ENCODE peak calls at places on chromosome 13, in seven cellular contexts. Z, U, D, V, A, W and S are unnamed samples.

GRCh38 chr13:78045916-78046315 is 127.3 kb upstream of the EDNRB start:
- DNase-seq in D (no peak), W (no peak), U (no peak), Z (no peak), A (no peak), V (no peak), S (no peak)

GRCh38 chr13:89393758-89394157 is 1722.6 kb downstream of the SLITRK5 start:
- DNase-seq in A (no peak), W (no peak), D (no peak), V (no peak), U (no peak), Z (no peak), S (no peak)

GRCh38 chr13:106029901-106030300 is 505.6 kb downstream of the EFNB2 start:
- DNase-seq in D (no peak), A (no peak), U (no peak), W (no peak), Z (no peak), V (no peak), S (no peak)

GRCh38 chr13:23583491-23583890 is 13.3 kb downstream of the TNFRSF19 start:
- DNase-seq in U (no peak), Z (no peak), V (no peak), D (no peak), A (no peak), W (no peak), S (no peak)

GRCh38 chr13:54004026-54004699 is 975.5 kb downstream of the OLFM4 start:
- DNase-seq in D (no peak), A (no peak), W (no peak), U (no peak), V (no peak), Z (no peak), S (no peak)

GRCh38 chr13:38767506-38768265 is 80.8 kb downstream of the FREM2 start:
- DNase-seq in Z (no peak), W (no peak), A (no peak), V (no peak), U (no peak), D (no peak), S (no peak)

GRCh38 chr13:106373989-106374572 is 161.4 kb downstream of the EFNB2 start:
- DNase-seq in Z (no peak), D (peak), U (no peak), V (peak), W (no peak), A (peak), S (peak)

GRCh38 chr13:109873351-109874123 is 87.2 kb upstream of the IRS2 start:
- DNase-seq in Z (no peak), V (no peak), U (no peak), W (no peak), A (no peak), D (no peak), S (no peak)

GRCh38 chr13:106867249-106867648 is 299.3 kb upstream of the ARGLU1 start:
- DNase-seq in W (no peak), D (no peak), A (no peak), Z (no peak), V (peak), U (no peak), S (no peak)

GRCh38 chr13:32212420-32212819 is 102.7 kb downstream of the ZAR1L start:
- DNase-seq in U (peak), A (peak), Z (no peak), V (no peak), D (no peak), W (no peak), S (no peak)

GRCh38 chr13:38814331-38814730 is 127.5 kb downstream of the FREM2 start:
- DNase-seq in U (no peak), A (no peak), D (no peak), V (no peak), Z (no peak), W (no peak), S (no peak)

GRCh38 chr13:76522083-76522755 is 364.0 kb downstream of the KCTD12 start:
- DNase-seq in A (no peak), Z (no peak), D (no peak), U (no peak), W (no peak), V (peak), S (no peak)

GRCh38 chr13:80339578-80339840 is 1.4 kb downstream of the SPRY2 start:
- DNase-seq in V (no peak), W (no peak), A (no peak), Z (no peak), D (no peak), U (no peak), S (no peak)

GRCh38 chr13:66748712-66749111 is 481.4 kb downstream of the PCDH9 start:
- DNase-seq in Z (no peak), A (no peak), D (no peak), V (no peak), W (no peak), U (no peak), S (no peak)

GRCh38 chr13:110479648-110480047 is 81.9 kb downstream of the RAB20 start:
- DNase-seq in W (no peak), A (no peak), U (no peak), D (no peak), Z (no peak), V (no peak), S (no peak)

GRCh38 chr13:18952225-18953016 is 229.2 kb downstream of the TUBA3C start:
- DNase-seq in A (no peak), W (peak), Z (no peak), V (no peak), D (no peak), U (no peak), S (no peak)

GRCh38 chr13:99829593-99830239 is 141.9 kb downstream of the ZIC5 start:
- DNase-seq in Z (no peak), A (no peak), V (peak), W (no peak), D (no peak), U (no peak), S (no peak)

GRCh38 chr13:35552172-35552844 is 75.8 kb upstream of the MAB21L1 start:
- DNase-seq in U (peak), W (no peak), Z (no peak), D (no peak), V (no peak), A (peak), S (no peak)

GRCh38 chr13:40161008-40161694 is 505.3 kb downstream of the FOXO1 start:
- DNase-seq in A (no peak), W (no peak), Z (no peak), V (no peak), D (no peak), U (no peak), S (no peak)

GRCh38 chr13:40189426-40189825 is 477.0 kb downstream of the FOXO1 start:
- DNase-seq in W (no peak), D (no peak), U (no peak), Z (no peak), A (no peak), V (no peak), S (no peak)

GRCh38 chr13:105410602-105411001 is 1124.9 kb downstream of the EFNB2 start:
- DNase-seq in A (peak), D (peak), U (no peak), W (peak), V (peak), Z (peak), S (no peak)

GRCh38 chr13:30711375-30711774 is 24.0 kb upstream of the ALOX5AP start:
- DNase-seq in V (peak), D (no peak), A (peak), Z (no peak), W (no peak), U (no peak), S (no peak)

GRCh38 chr13:43268632-43269031 is 245.2 kb downstream of the DNAJC15 start:
- DNase-seq in D (no peak), U (no peak), A (no peak), W (no peak), Z (no peak), V (no peak), S (no peak)

GRCh38 chr13:110575322-110576069 is 14.0 kb upstream of the RAB20 start:
- DNase-seq in D (peak), Z (no peak), A (peak), W (no peak), U (no peak), V (no peak), S (peak)

GRCh38 chr13:75803982-75804381 is 167.9 kb downstream of the LMO7 start:
- DNase-seq in Z (no peak), W (no peak), V (no peak), D (no peak), A (no peak), U (no peak), S (no peak)

GRCh38 chr13:69213331-69213850 is 894.2 kb upstream of the ATXN8OS start:
- DNase-seq in W (no peak), A (no peak), U (no peak), D (no peak), Z (no peak), V (no peak), S (no peak)

GRCh38 chr13:31119966-31120733 is 41.6 kb downstream of the HSPH1 start:
- DNase-seq in V (no peak), Z (peak), W (peak), U (no peak), D (no peak), A (no peak), S (no peak)

GRCh38 chr13:29958476-29958875 is 108.1 kb upstream of the UBL3 start:
- DNase-seq in W (no peak), U (no peak), V (no peak), A (no peak), Z (no peak), D (no peak), S (no peak)

GRCh38 chr13:31675521-31675953 is 63.8 kb upstream of the RXFP2 start:
- DNase-seq in W (no peak), D (no peak), A (peak), V (no peak), U (no peak), Z (no peak), S (no peak)

GRCh38 chr13:89455741-89456140 is 1784.6 kb downstream of the SLITRK5 start:
- DNase-seq in V (no peak), D (no peak), W (no peak), Z (no peak), U (no peak), A (no peak), S (no peak)

GRCh38 chr13:111281751-111282311 is 38.6 kb upstream of the TEX29 start:
- DNase-seq in V (no peak), W (no peak), U (peak), Z (no peak), A (peak), D (no peak), S (no peak)

GRCh38 chr13:114035583-114036501 is 62.0 kb upstream of the C13orf46 start:
- DNase-seq in Z (no peak), A (no peak), W (no peak), D (no peak), V (peak), U (no peak), S (no peak)

GRCh38 chr13:70568571-70568970 is 460.3 kb upstream of the KLHL1 start:
- DNase-seq in V (peak), D (no peak), W (no peak), A (peak), Z (no peak), U (no peak), S (peak)

GRCh38 chr13:27578121-27579030 is 42.0 kb downstream of the LNX2 start:
- DNase-seq in V (no peak), A (peak), U (peak), Z (no peak), D (no peak), W (no peak), S (no peak)

GRCh38 chr13:73230714-73231113 is 171.9 kb downstream of the KLF5 start:
- DNase-seq in W (no peak), V (no peak), A (no peak), Z (no peak), D (no peak), U (no peak), S (no peak)

GRCh38 chr13:46354143-46355087 is 32.6 kb downstream of the RUBCNL start:
- DNase-seq in D (peak), Z (no peak), A (peak), V (no peak), U (peak), W (no peak), S (no peak)

GRCh38 chr13:45879666-45880065 is 28.1 kb upstream of the SIAH3 start:
- DNase-seq in V (peak), D (no peak), A (no peak), W (no peak), Z (peak), U (no peak), S (no peak)

GRCh38 chr13:60351326-60351725 is 45.7 kb upstream of the TDRD3 start:
- DNase-seq in V (peak), A (peak), U (peak), W (no peak), Z (no peak), D (no peak), S (no peak)

GRCh38 chr13:29901714-29902631 is 51.6 kb upstream of the UBL3 start:
- DNase-seq in D (no peak), A (peak), Z (no peak), U (peak), V (peak), W (peak), S (no peak)

GRCh38 chr13:91601807-91602206 is 203.4 kb downstream of the GPC5 start:
- DNase-seq in A (no peak), V (no peak), W (no peak), D (no peak), Z (no peak), U (no peak), S (no peak)

DNA sequence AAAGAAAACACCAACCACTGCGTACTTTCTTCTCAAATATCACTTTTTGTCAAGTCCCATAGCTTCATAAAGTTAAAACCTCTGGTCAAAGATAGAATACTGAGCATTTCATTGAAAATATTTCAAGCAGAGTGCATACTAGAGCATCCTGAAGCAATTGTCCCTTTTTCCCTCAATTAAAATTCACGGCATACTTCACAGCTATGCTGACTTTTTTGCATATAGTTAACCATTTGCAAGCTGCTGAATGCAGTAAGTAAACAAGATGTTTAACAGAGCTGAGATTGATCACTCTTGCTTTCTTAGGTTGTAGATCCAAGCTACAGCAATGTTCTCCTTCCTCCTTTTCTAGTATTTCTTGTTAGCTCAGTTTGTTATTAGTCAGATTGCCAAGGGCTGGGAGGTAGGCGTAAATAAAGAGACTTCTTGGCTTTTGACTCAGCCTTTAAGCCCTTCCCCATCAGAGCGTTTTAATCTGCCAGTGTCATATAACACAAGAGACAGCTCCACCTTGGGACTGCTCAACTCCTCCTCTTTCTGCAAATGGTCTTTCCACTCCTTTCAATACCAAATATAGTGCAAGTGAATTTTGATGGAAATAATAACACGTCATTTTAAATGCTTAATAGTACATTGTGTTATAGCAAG is at the start of gene SLITRK6:
- DNase-seq in V (peak), Z (no peak), U (peak), W (no peak), D (no peak), A (peak), S (no peak)
- H3K4me3 ChIP-seq in V (peak), Z (no peak), U (no peak), W (no peak), D (no peak), A (peak), S (no peak)

DNA sequence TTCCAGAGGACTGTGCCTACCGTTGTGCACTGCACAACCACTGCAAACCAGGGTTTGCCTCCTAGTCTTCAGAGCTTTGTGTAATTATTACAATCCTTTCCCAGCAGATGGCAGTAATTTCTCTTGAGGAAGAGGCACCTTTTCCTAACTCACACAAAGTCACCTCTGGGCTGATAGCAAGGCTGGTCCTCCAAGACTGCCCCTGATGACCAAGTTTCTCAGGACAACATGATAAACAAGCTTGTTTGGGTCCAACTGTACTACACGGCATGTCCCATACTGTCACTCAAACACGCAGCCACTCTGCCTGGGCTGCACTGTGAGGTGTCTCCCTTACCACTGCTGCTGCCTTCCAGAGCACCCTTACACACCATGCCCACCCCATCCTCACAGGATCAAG is 39.3 kb downstream of the RFXAP start:
- DNase-seq in W (no peak), V (peak), A (peak), U (no peak), Z (no peak), D (no peak), S (peak)
- TF ChIP-seq CTCF in W (no peak), V (peak), A (peak), U (peak), Z (peak), D (peak), S (peak)

DNA sequence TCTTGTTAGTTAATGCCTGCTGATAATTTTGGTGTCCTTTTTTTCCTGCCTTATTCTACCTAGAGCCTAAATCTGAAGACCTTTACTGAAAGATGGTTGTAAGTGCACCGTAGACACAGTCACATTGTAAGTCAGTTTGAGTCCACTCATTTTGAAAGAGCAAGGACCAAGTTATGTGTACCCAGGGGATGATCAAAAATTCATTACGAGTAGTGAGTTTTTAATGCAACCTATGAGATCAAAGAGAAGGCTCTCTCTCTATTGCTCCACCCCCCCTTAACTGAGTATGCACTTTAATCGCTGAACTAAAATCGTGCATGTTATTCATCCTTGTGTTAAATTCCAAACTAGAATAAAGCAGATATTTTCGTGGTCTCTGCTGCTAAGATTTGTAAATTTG is 1.8 kb downstream of the RAP2A start:
- DNase-seq in W (no peak), V (no peak), D (peak), Z (no peak), U (no peak), A (peak), S (no peak)
- H3K4me3 ChIP-seq in W (no peak), V (peak), D (peak), Z (peak), U (peak), A (peak), S (peak)

GRCh38 chr13:28805193-28805819 is 14.8 kb upstream of the MTUS2 start:
- DNase-seq in W (no peak), Z (peak), U (no peak), D (peak), V (peak), A (no peak), S (no peak)
- TF ChIP-seq CTCF in W (no peak), Z (peak), U (peak), D (peak), V (peak), A (peak), S (peak)

DNA sequence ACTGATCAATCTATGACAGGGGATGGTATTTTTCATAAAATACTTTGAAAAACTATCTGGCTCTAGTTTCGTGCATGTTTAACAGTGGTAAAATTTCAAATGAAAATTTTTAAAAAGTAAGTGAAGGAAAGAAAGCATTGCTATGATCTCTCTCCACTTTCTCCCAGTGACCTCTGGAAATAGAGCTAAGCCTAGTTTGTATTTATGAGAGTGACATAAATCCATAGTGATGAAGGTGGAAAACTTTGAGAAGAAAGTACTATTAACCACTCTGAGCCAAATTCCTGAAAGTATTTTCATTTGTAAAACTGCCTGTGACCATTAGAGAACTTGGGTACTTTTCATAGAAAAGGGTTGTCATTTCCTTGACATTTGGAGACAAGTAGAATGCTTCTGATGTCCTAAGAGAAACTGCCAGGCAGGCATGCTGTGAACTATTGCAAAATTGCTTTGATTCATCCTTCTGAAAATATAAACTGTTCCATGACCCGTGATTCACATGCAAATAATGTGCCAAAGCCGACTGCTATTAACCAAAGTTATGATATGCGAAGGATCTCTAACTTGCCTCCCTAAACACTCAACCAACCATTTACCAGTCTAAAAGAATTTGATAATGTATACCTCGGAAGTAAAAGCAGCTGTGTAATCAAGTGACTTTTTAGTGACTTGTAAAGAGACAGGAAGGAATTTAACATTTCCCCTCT is 133.2 kb downstream of the VWA8 start:
- DNase-seq in D (no peak), Z (no peak), V (peak), U (peak), A (peak), W (no peak), S (no peak)
- H3K4me3 ChIP-seq in D (no peak), Z (no peak), V (no peak), U (no peak), A (no peak), W (no peak), S (no peak)

DNA sequence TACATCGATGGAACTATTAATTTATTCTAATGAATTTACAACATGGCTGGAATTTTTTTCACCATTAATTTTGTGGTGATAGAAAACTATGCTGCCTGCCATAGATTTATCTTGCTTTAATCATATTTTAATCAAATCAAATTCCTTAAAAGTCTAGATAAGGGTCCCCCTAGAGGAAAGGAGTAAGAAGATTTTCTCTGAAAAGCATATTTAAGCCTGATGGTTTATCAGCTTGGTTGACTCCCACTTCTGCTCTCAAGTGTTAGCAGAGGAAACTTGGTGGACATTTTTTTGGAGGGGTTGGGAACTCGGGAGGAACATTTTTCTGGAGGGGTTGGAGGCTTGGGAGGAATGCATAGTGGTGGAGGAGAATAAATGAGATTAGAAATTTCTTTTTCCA is 253.3 kb downstream of the KCNRG start:
- DNase-seq in V (no peak), A (no peak), W (no peak), D (no peak), Z (no peak), U (no peak), S (no peak)
- TF ChIP-seq CTCF in V (peak), A (no peak), W (no peak), D (no peak), Z (no peak), U (no peak), S (no peak)

GRCh38 chr13:49503951-49504350 is 8.2 kb downstream of the PHF11 start:
- DNase-seq in U (no peak), W (no peak), A (no peak), D (no peak), V (no peak), Z (no peak), S (no peak)

GRCh38 chr13:49498211-49498610 is 2.5 kb downstream of the PHF11 start:
- DNase-seq in V (no peak), Z (no peak), W (no peak), U (no peak), A (no peak), D (no peak), S (no peak)

GRCh38 chr13:49497272-49497671 is 1.5 kb downstream of the PHF11 start:
- DNase-seq in W (no peak), D (no peak), U (no peak), Z (no peak), V (no peak), A (no peak), S (no peak)

GRCh38 chr13:49502954-49503353 is 7.2 kb downstream of the PHF11 start:
- DNase-seq in V (no peak), A (peak), U (no peak), W (no peak), D (no peak), Z (no peak), S (no peak)

GRCh38 chr13:49499889-49500660 is 4.3 kb downstream of the PHF11 start:
- DNase-seq in A (peak), U (peak), W (no peak), Z (no peak), D (no peak), V (no peak), S (no peak)
- H3K4me3 ChIP-seq in A (peak), U (peak), W (no peak), Z (no peak), D (no peak), V (no peak), S (no peak)